ENCODE peak calls at places on chromosomes 3 and 15, in five cellular contexts. One of them, this sample, is unnamed.
A peak's percentile ranks its signal among the peaks of the same experiment; 100 is the strongest.

GRCh38 chr3:109678600-109678999 is 341.3 kb upstream of the DPPA4 start:
- DNase-seq in NCI-H2171: no peak
- DNase-seq in mucosa of descending colon: no peak
- DNase-seq in omental fat pad: no peak
- DNase-seq in activated effector memory CD4-positive, alpha-beta T cell treated with Interleukin-2 at 50 U/mL for 16 hours: no peak
- DNase-seq in this sample: peak; percentile 26

GRCh38 chr3:71130516-71131384 is 452.8 kb downstream of the FOXP1 start:
- DNase-seq in NCI-H2171: no peak
- DNase-seq in mucosa of descending colon: peak; percentile 73
- DNase-seq in omental fat pad: no peak
- DNase-seq in activated effector memory CD4-positive, alpha-beta T cell treated with Interleukin-2 at 50 U/mL for 16 hours: peak; percentile 62
- DNase-seq in this sample: peak; percentile 84

GRCh38 chr3:72810659-72811434 is 37.4 kb downstream of the SHQ1 start:
- DNase-seq in NCI-H2171: no peak
- DNase-seq in mucosa of descending colon: no peak
- DNase-seq in omental fat pad: no peak
- DNase-seq in activated effector memory CD4-positive, alpha-beta T cell treated with Interleukin-2 at 50 U/mL for 16 hours: no peak
- DNase-seq in this sample: no peak

GRCh38 chr3:67048716-67049076 is 50.6 kb downstream of the KBTBD8 start:
- DNase-seq in NCI-H2171: no peak
- DNase-seq in mucosa of descending colon: no peak
- DNase-seq in omental fat pad: no peak
- DNase-seq in activated effector memory CD4-positive, alpha-beta T cell treated with Interleukin-2 at 50 U/mL for 16 hours: no peak
- DNase-seq in this sample: no peak

GRCh38 chr3:13110678-13111116 is 37.5 kb upstream of the IQSEC1 start:
- DNase-seq in NCI-H2171: peak; percentile 28
- DNase-seq in mucosa of descending colon: peak; percentile 75
- DNase-seq in omental fat pad: no peak
- DNase-seq in activated effector memory CD4-positive, alpha-beta T cell treated with Interleukin-2 at 50 U/mL for 16 hours: no peak
- DNase-seq in this sample: peak; percentile 12

GRCh38 chr3:43704697-43705096 is 14.0 kb downstream of the ABHD5 start:
- DNase-seq in NCI-H2171: no peak
- DNase-seq in mucosa of descending colon: no peak
- DNase-seq in omental fat pad: no peak
- DNase-seq in activated effector memory CD4-positive, alpha-beta T cell treated with Interleukin-2 at 50 U/mL for 16 hours: no peak
- DNase-seq in this sample: no peak

GRCh38 chr3:31966978-31967592 is 14.0 kb downstream of the OSBPL10 start:
- DNase-seq in NCI-H2171: no peak
- DNase-seq in mucosa of descending colon: no peak
- DNase-seq in omental fat pad: no peak
- DNase-seq in activated effector memory CD4-positive, alpha-beta T cell treated with Interleukin-2 at 50 U/mL for 16 hours: no peak
- DNase-seq in this sample: no peak

GRCh38 chr15:58212909-58213526 is 74.8 kb downstream of the AQP9 start:
- DNase-seq in NCI-H2171: peak; percentile 33
- DNase-seq in mucosa of descending colon: no peak
- DNase-seq in omental fat pad: no peak
- DNase-seq in activated effector memory CD4-positive, alpha-beta T cell treated with Interleukin-2 at 50 U/mL for 16 hours: no peak
- DNase-seq in this sample: peak; percentile 61

GRCh38 chr15:101121511-101122090 is 130.2 kb downstream of the CHSY1 start:
- DNase-seq in NCI-H2171: no peak
- DNase-seq in mucosa of descending colon: peak; percentile 78
- DNase-seq in omental fat pad: no peak
- DNase-seq in activated effector memory CD4-positive, alpha-beta T cell treated with Interleukin-2 at 50 U/mL for 16 hours: no peak
- DNase-seq in this sample: peak; percentile 6

GRCh38 chr3:173217127-173217526 is 76.1 kb upstream of the SPATA16 start:
- DNase-seq in NCI-H2171: no peak
- DNase-seq in mucosa of descending colon: no peak
- DNase-seq in omental fat pad: no peak
- DNase-seq in activated effector memory CD4-positive, alpha-beta T cell treated with Interleukin-2 at 50 U/mL for 16 hours: no peak
- DNase-seq in this sample: no peak

GRCh38 chr3:37321863-37322262 is 147.5 kb upstream of the LRRFIP2 start:
- DNase-seq in NCI-H2171: no peak
- DNase-seq in mucosa of descending colon: no peak
- DNase-seq in omental fat pad: no peak
- DNase-seq in activated effector memory CD4-positive, alpha-beta T cell treated with Interleukin-2 at 50 U/mL for 16 hours: no peak
- DNase-seq in this sample: no peak